ENCODE peak calls at places on chromosomes 11 and 22, in nine cellular contexts. A is coronary artery, E is HCT116, T is progenitor cell of endocrine pancreas, J is AG04449, S is lower lobe of right lung, C is astrocyte of the spinal cord, V is RWPE1, M is body of pancreas. W is an unnamed sample.

GRCh38 chr11:104094576-104094975 is 58.1 kb downstream of the DDI1 start:
- DNase-seq in A (no peak), E (no peak), T (no peak), J (no peak), S (no peak), C (no peak), V (no peak), M (no peak), W (no peak)

GRCh38 chr22:46547883-46548244 is 10.4 kb upstream of the CELSR1 start:
- DNase-seq in A (no peak), E (no peak), T (no peak), J (peak), S (peak), C (peak), V (no peak), M (peak), W (no peak)

GRCh38 chr11:2538951-2539735 is 94.3 kb downstream of the KCNQ1 start:
- DNase-seq in A (peak), E (no peak), T (no peak), J (no peak), S (peak), C (no peak), V (no peak), M (no peak), W (no peak)

GRCh38 chr22:26502688-26503561 is 9.3 kb downstream of the TFIP11 start:
- DNase-seq in A (no peak), E (no peak), T (no peak), J (no peak), S (no peak), C (peak), V (no peak), M (peak), W (peak)

GRCh38 chr11:34146411-34146810 is 41.0 kb downstream of the NAT10 start:
- DNase-seq in A (no peak), E (no peak), T (no peak), J (no peak), S (peak), C (no peak), V (no peak), M (no peak), W (no peak)

GRCh38 chr11:106249857-106250256 is 172.4 kb downstream of the AASDHPPT start:
- DNase-seq in A (no peak), E (no peak), T (no peak), J (no peak), S (no peak), C (peak), V (no peak), M (peak), W (no peak)

GRCh38 chr11:10450451-10451398 is 4.3 kb upstream of the AMPD3 start:
- DNase-seq in A (no peak), E (peak), T (peak), J (no peak), S (peak), C (peak), V (peak), M (peak), W (peak)

GRCh38 chr11:112539741-112540140 is 279.1 kb upstream of the PLET1 start:
- DNase-seq in A (no peak), E (no peak), T (no peak), J (no peak), S (no peak), C (no peak), V (no peak), M (no peak), W (no peak)

GRCh38 chr11:10327254-10327653 is 22.4 kb downstream of the ADM start:
- DNase-seq in A (no peak), E (no peak), T (no peak), J (no peak), S (no peak), C (peak), V (no peak), M (no peak), W (no peak)

GRCh38 chr11:118263694-118264567 is at the start of gene MPZL2:
- DNase-seq in A (no peak), E (peak), T (peak), J (no peak), S (peak), C (no peak), V (peak), M (peak), W (no peak)

GRCh38 chr11:68677432-68677831 is 6.9 kb upstream of the GAL start:
- DNase-seq in A (no peak), E (peak), T (no peak), J (peak), S (no peak), C (peak), V (peak), M (peak), W (no peak)

GRCh38 chr11:2289859-2290258 is 11.9 kb downstream of the C11orf21 start:
- DNase-seq in A (peak), E (no peak), T (no peak), J (no peak), S (peak), C (no peak), V (no peak), M (peak), W (no peak)

GRCh38 chr11:279966-280761 is 2.0 kb downstream of the NLRP6 start:
- DNase-seq in A (no peak), E (no peak), T (no peak), J (no peak), S (peak), C (peak), V (no peak), M (peak), W (peak)

GRCh38 chr11:23605001-23605400 is 744.7 kb upstream of the CCDC179 start:
- DNase-seq in A (no peak), E (no peak), T (no peak), J (no peak), S (no peak), C (no peak), V (no peak), M (no peak), W (no peak)

GRCh38 chr22:49298834-49299750 is 528.6 kb downstream of the BRD1 start:
- DNase-seq in A (peak), E (no peak), T (peak), J (no peak), S (no peak), C (no peak), V (no peak), M (no peak), W (no peak)

GRCh38 chr11:10688401-10688800 is 5.2 kb downstream of the IRAG1 start:
- DNase-seq in A (peak), E (peak), T (no peak), J (no peak), S (no peak), C (peak), V (peak), M (no peak), W (no peak)

GRCh38 chr11:128501576-128502549 is 85.5 kb downstream of the ETS1 start:
- DNase-seq in A (no peak), E (no peak), T (no peak), J (no peak), S (no peak), C (peak), V (no peak), M (peak), W (no peak)

GRCh38 chr11:2655834-2656622 is 43.8 kb downstream of the KCNQ1OT1 start:
- DNase-seq in A (no peak), E (no peak), T (no peak), J (no peak), S (no peak), C (peak), V (peak), M (peak), W (no peak)

GRCh38 chr22:41341990-41342389 is 39.8 kb upstream of the TEF start:
- DNase-seq in A (no peak), E (no peak), T (no peak), J (no peak), S (no peak), C (no peak), V (no peak), M (no peak), W (peak)

GRCh38 chr11:128405693-128406364 is 181.5 kb downstream of the ETS1 start:
- DNase-seq in A (no peak), E (no peak), T (no peak), J (no peak), S (no peak), C (peak), V (no peak), M (no peak), W (no peak)

GRCh38 chr22:42716649-42717127 is 4.0 kb downstream of the A4GALT start:
- DNase-seq in A (no peak), E (no peak), T (no peak), J (no peak), S (no peak), C (no peak), V (no peak), M (no peak), W (peak)

GRCh38 chr11:92685049-92685448 is 284.4 kb upstream of the MTNR1B start:
- DNase-seq in A (no peak), E (no peak), T (no peak), J (no peak), S (no peak), C (no peak), V (no peak), M (no peak), W (no peak)

GRCh38 chr11:72703281-72704008 is 29.2 kb upstream of the PDE2A start:
- DNase-seq in A (no peak), E (no peak), T (no peak), J (peak), S (no peak), C (peak), V (no peak), M (no peak), W (no peak)

GRCh38 chr11:86575208-86575855 is 97.1 kb downstream of the ME3 start:
- DNase-seq in A (no peak), E (no peak), T (no peak), J (no peak), S (no peak), C (peak), V (no peak), M (no peak), W (no peak)

GRCh38 chr11:129894281-129895125 is 875 bp downstream of the NFRKB start:
- DNase-seq in A (no peak), E (no peak), T (no peak), J (no peak), S (no peak), C (peak), V (peak), M (no peak), W (no peak)

GRCh38 chr22:49247194-49247924 is 580.3 kb downstream of the BRD1 start:
- DNase-seq in A (no peak), E (no peak), T (no peak), J (no peak), S (no peak), C (no peak), V (no peak), M (no peak), W (no peak)

GRCh38 chr11:103619480-103619879 is 417.0 kb upstream of the DDI1 start:
- DNase-seq in A (no peak), E (no peak), T (no peak), J (no peak), S (no peak), C (no peak), V (no peak), M (peak), W (no peak)

DNA sequence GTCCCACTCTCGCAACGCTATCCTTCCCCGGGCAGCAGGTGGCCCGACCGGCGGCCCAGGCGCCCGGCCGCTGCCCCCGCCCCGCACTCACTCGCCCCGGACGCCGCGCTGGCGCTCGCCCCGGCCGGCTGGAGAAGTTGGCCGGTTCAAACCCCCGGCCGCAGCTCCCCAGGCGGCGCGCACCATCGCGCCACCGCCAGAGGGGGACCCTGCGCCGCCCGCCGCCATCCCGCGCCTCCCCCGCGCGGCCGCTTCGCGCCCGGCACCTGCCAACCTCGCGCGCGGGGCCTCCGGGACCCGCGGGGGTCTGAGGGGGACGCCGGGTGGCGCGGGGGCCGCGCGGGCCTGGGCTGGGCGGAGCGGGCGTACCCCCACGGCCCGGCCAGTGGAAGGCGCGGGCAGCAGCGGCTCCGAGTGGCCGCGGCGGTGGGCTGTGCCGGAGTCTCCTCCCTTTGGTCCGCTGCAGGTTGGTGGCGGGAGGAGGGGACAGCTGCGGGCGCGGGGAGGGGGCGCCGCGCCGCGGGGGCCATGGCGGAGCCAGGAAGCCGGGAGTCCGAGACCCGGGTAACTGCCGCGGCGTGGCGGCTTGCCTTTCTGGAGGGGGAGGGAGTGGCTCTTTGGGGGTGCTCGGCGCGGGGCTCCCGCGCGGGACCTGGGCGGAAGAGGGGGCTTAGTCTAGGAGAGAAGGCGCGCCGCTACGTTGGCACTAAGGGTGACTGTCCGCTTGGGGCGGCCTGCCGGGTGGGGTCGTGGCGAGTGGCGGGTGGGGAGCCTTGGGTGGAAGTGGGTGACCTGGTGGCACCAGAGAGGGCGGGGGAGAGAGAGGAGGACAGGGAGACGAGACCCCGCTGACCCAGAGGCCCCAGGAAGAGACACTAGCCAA is at the start of the genes MPST and TST:
- DNase-seq in A (no peak), E (no peak), T (peak), J (no peak), S (peak), C (peak), V (peak), M (peak), W (peak)
- TF ChIP-seq CTCF in A (no peak), E (peak), T (peak), J (no peak), S (peak), C (no peak), V (no peak), M (peak), W (no peak)

GRCh38 chr11:32510039-32510438 is 73.6 kb upstream of the EIF3M start:
- DNase-seq in A (no peak), E (no peak), T (no peak), J (no peak), S (no peak), C (no peak), V (no peak), M (no peak), W (no peak)

GRCh38 chr11:32511926-32512325 is 71.7 kb upstream of the EIF3M start:
- DNase-seq in A (no peak), E (no peak), T (no peak), J (no peak), S (no peak), C (no peak), V (peak), M (no peak), W (no peak)

DNA sequence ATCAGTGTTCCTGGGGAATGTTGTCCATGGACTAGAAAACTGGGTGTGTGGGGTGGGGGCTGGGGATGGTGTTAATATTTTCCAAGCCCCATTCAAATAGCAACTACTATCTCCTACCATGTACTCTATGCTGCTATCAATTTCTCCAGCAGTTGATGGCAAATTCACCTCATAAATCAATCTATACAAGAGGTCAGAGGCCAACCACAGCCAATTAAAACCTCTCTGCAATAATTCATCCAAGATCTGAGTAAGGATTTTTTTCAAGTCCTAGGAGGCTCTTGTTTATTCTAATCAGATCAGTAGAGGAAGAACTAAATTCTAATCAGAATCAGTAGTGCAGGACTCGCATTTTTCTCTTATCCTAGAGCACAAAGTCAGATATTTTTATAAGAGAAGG is 73.4 kb upstream of the WT1 start:
- DNase-seq in A (no peak), E (no peak), T (no peak), J (no peak), S (no peak), C (no peak), V (no peak), M (no peak), W (no peak)
- TF ChIP-seq CTCF in A (no peak), E (no peak), T (no peak), J (no peak), S (no peak), C (no peak), V (no peak), M (no peak), W (no peak)

GRCh38 chr11:62792193-62792575 is 378 bp upstream of the TMEM223 start:
- DNase-seq in A (no peak), E (no peak), T (no peak), J (no peak), S (no peak), C (no peak), V (no peak), M (no peak), W (no peak)
- TF ChIP-seq CTCF in A (no peak), E (no peak), T (no peak), J (no peak), S (no peak), C (no peak), V (no peak), M (no peak), W (no peak)

GRCh38 chr11:46677991-46678740 is 22.3 kb downstream of the ARHGAP1 start:
- DNase-seq in A (no peak), E (no peak), T (no peak), J (no peak), S (no peak), C (no peak), V (no peak), M (no peak), W (no peak)
- TF ChIP-seq CTCF in A (no peak), E (peak), T (no peak), J (no peak), S (no peak), C (no peak), V (no peak), M (no peak), W (no peak)

DNA sequence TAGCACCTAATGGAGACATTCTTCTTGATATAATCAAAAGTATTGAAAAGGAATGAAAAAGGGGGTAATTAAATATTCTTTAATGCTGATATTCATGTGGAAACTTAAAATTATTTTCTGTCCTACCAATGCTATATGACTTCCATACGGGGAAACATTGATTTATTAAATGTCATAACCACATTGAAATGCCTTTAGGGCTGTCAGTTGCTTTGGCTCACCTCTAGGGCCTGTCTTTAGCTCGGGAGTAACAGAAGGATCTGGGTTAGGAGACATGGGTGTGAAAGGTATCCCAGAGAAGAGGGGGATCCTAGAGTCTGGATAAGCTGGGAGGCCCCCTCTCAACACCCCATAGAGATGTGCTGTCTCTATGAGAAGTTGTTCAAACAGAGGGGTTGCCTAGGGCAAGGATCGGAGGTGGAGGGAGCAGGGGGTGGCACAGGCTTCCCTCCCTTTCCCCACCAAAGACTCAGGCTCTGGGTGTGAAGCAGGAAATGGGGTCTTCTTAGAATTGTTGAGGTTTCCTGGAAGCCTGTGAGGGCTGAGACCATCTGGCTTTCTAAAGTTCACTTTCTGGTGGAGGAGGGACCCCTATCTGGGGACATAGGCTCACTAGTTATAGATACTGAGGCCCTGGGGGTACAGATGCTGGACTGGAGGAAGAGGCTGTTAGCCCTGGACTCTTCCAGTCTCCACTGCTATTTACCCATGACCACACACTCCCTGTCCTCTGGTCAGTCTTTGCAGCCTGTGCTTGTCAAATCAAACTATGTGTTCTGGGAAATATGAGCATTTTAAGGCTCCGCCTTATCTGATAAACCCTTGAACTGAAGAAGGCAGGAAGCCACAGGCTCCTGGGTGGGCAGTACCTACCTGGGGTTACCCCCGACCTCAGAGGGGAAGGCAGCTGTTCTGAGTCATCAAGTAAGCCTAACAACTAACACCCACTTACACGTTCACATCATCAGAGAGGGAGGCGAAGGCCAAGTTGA is 55.8 kb upstream of the RRAS2 start:
- DNase-seq in A (no peak), E (no peak), T (no peak), J (no peak), S (no peak), C (no peak), V (no peak), M (no peak), W (peak)
- TF ChIP-seq CTCF in A (no peak), E (no peak), T (no peak), J (no peak), S (no peak), C (no peak), V (no peak), M (no peak), W (no peak)

DNA sequence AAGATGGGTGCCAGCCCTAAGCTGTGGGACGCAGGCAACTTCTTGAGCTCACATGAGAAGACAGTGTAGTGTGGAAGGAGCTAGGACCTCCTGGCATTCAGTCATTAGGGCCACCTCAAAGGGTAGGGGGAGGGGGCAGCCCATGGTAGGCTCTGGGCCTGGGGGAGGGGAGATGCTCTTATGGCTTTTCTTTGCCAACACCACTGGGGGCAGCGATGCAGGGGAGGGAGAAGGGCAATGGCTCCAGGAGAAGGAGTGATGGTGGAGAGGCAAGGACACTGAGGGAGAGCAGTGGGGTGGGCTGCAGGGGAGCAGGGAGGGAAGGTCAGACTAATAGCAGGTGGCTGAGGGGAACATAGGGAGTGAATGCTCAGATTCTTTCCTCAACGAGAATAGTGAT is 63.3 kb upstream of the SUSD2 start:
- DNase-seq in A (no peak), E (no peak), T (no peak), J (no peak), S (no peak), C (no peak), V (no peak), M (no peak), W (no peak)
- TF ChIP-seq CTCF in A (no peak), E (peak), T (no peak), J (no peak), S (no peak), C (no peak), V (no peak), M (no peak), W (no peak)

GRCh38 chr11:22173532-22173931 is 19.4 kb upstream of the ANO5 start:
- DNase-seq in A (no peak), E (no peak), T (no peak), J (no peak), S (no peak), C (no peak), V (no peak), M (no peak), W (no peak)

GRCh38 chr11:22177186-22177585 is 15.7 kb upstream of the ANO5 start:
- DNase-seq in A (no peak), E (no peak), T (no peak), J (no peak), S (no peak), C (no peak), V (no peak), M (no peak), W (no peak)
- TF ChIP-seq CTCF in A (no peak), E (peak), T (peak), J (no peak), S (no peak), C (no peak), V (no peak), M (no peak), W (no peak)

W was measured in GM20000.